ENCODE peak calls at places on chromosomes 6 and 20, in five cellular contexts. One of them, this sample, is unnamed.

GRCh38 chr6:25450469-25451198 is 171.5 kb downstream of the CARMIL1 start:
- DNase-seq in mesenchymal stem cell: no peak
- DNase-seq in hepatocyte: no peak
- DNase-seq in lower lobe of right lung: no peak
- DNase-seq in A549: no peak
- DNase-seq in this sample: no peak

GRCh38 chr6:90066715-90067114 is 172.4 kb downstream of the GJA10 start:
- DNase-seq in mesenchymal stem cell: no peak
- DNase-seq in hepatocyte: no peak
- DNase-seq in lower lobe of right lung: no peak
- DNase-seq in A549: no peak
- DNase-seq in this sample: no peak

GRCh38 chr6:142907544-142907943 is 37.4 kb downstream of the HIVEP2 start:
- DNase-seq in mesenchymal stem cell: no peak
- DNase-seq in hepatocyte: no peak
- DNase-seq in lower lobe of right lung: no peak
- DNase-seq in A549: no peak
- DNase-seq in this sample: no peak

GRCh38 chr6:161168281-161168891 is 105.5 kb downstream of the AGPAT4 start:
- DNase-seq in mesenchymal stem cell: peak
- DNase-seq in hepatocyte: peak
- DNase-seq in lower lobe of right lung: no peak
- DNase-seq in A549: peak
- DNase-seq in this sample: peak

GRCh38 chr6:31086788-31087440 is 25.5 kb downstream of the C6orf15 start:
- DNase-seq in mesenchymal stem cell: peak
- DNase-seq in hepatocyte: no peak
- DNase-seq in lower lobe of right lung: no peak
- DNase-seq in A549: no peak
- DNase-seq in this sample: no peak

GRCh38 chr6:112038756-112039430 is 15.0 kb upstream of the CCN6 start:
- DNase-seq in mesenchymal stem cell: no peak
- DNase-seq in hepatocyte: no peak
- DNase-seq in lower lobe of right lung: no peak
- DNase-seq in A549: no peak
- DNase-seq in this sample: no peak

GRCh38 chr6:41785689-41786450 is 1.6 kb upstream of the TOMM6 start:
- DNase-seq in mesenchymal stem cell: peak
- DNase-seq in hepatocyte: peak
- DNase-seq in lower lobe of right lung: no peak
- DNase-seq in A549: no peak
- DNase-seq in this sample: no peak

GRCh38 chr6:143236151-143236788 is 175.6 kb downstream of the AIG1 start:
- DNase-seq in mesenchymal stem cell: no peak
- DNase-seq in hepatocyte: no peak
- DNase-seq in lower lobe of right lung: no peak
- DNase-seq in A549: peak
- DNase-seq in this sample: no peak

GRCh38 chr6:30325873-30326445 is 768 bp upstream of the TRIM39 start:
- DNase-seq in mesenchymal stem cell: no peak
- DNase-seq in hepatocyte: peak
- DNase-seq in lower lobe of right lung: no peak
- DNase-seq in A549: no peak
- DNase-seq in this sample: no peak

GRCh38 chr6:111486921-111487320 is 3.9 kb upstream of the REV3L start:
- DNase-seq in mesenchymal stem cell: no peak
- DNase-seq in hepatocyte: no peak
- DNase-seq in lower lobe of right lung: no peak
- DNase-seq in A549: no peak
- DNase-seq in this sample: no peak

GRCh38 chr6:16273266-16273665 is 34.9 kb downstream of the GMPR start:
- DNase-seq in mesenchymal stem cell: peak
- DNase-seq in hepatocyte: peak
- DNase-seq in lower lobe of right lung: no peak
- DNase-seq in A549: no peak
- DNase-seq in this sample: no peak

GRCh38 chr6:158506577-158506976 is 53.3 kb upstream of the TMEM181 start:
- DNase-seq in mesenchymal stem cell: peak
- DNase-seq in hepatocyte: no peak
- DNase-seq in lower lobe of right lung: no peak
- DNase-seq in A549: peak
- DNase-seq in this sample: no peak

GRCh38 chr6:157034433-157035230 is 257.5 kb downstream of the ARID1B start:
- DNase-seq in mesenchymal stem cell: peak
- DNase-seq in hepatocyte: peak
- DNase-seq in lower lobe of right lung: no peak
- DNase-seq in A549: peak
- DNase-seq in this sample: no peak

GRCh38 chr6:149938571-149939462 is 3.0 kb upstream of the ULBP2 start:
- DNase-seq in mesenchymal stem cell: peak
- DNase-seq in hepatocyte: no peak
- DNase-seq in lower lobe of right lung: no peak
- DNase-seq in A549: no peak
- DNase-seq in this sample: no peak

GRCh38 chr6:79842382-79843040 is 104.8 kb downstream of the ELOVL4 start:
- DNase-seq in mesenchymal stem cell: no peak
- DNase-seq in hepatocyte: no peak
- DNase-seq in lower lobe of right lung: no peak
- DNase-seq in A549: no peak
- DNase-seq in this sample: no peak

GRCh38 chr20:24066075-24066700 is 77.6 kb upstream of the GGTLC1 start:
- DNase-seq in mesenchymal stem cell: no peak
- DNase-seq in hepatocyte: no peak
- DNase-seq in lower lobe of right lung: no peak
- DNase-seq in A549: no peak
- DNase-seq in this sample: no peak

GRCh38 chr6:30450548-30450907 is 38.8 kb upstream of the HLA-E start:
- DNase-seq in mesenchymal stem cell: no peak
- DNase-seq in hepatocyte: no peak
- DNase-seq in lower lobe of right lung: no peak
- DNase-seq in A549: no peak
- DNase-seq in this sample: no peak

GRCh38 chr6:84685983-84686584 is 78.3 kb downstream of the TBX18 start:
- DNase-seq in mesenchymal stem cell: no peak
- DNase-seq in hepatocyte: no peak
- DNase-seq in lower lobe of right lung: no peak
- DNase-seq in A549: peak
- DNase-seq in this sample: no peak

GRCh38 chr20:25017257-25017803 is 24.8 kb upstream of the APMAP start:
- DNase-seq in mesenchymal stem cell: no peak
- DNase-seq in hepatocyte: peak
- DNase-seq in lower lobe of right lung: peak
- DNase-seq in A549: no peak
- DNase-seq in this sample: no peak

GRCh38 chr6:45555981-45556771 is 178.4 kb upstream of the SUPT3H start:
- DNase-seq in mesenchymal stem cell: peak
- DNase-seq in hepatocyte: peak
- DNase-seq in lower lobe of right lung: no peak
- DNase-seq in A549: no peak
- DNase-seq in this sample: no peak

GRCh38 chr6:71482742-71483141 is 194.1 kb downstream of the OGFRL1 start:
- DNase-seq in mesenchymal stem cell: no peak
- DNase-seq in hepatocyte: no peak
- DNase-seq in lower lobe of right lung: no peak
- DNase-seq in A549: peak
- DNase-seq in this sample: no peak

GRCh38 chr6:71478834-71479541 is 190.4 kb downstream of the OGFRL1 start:
- DNase-seq in mesenchymal stem cell: peak
- DNase-seq in hepatocyte: no peak
- DNase-seq in lower lobe of right lung: no peak
- DNase-seq in A549: peak
- DNase-seq in this sample: no peak

GRCh38 chr6:71481801-71482200 is 193.2 kb downstream of the OGFRL1 start:
- DNase-seq in mesenchymal stem cell: no peak
- DNase-seq in hepatocyte: no peak
- DNase-seq in lower lobe of right lung: no peak
- DNase-seq in A549: no peak
- DNase-seq in this sample: no peak

GRCh38 chr6:71481021-71481420 is 192.4 kb downstream of the OGFRL1 start:
- DNase-seq in mesenchymal stem cell: no peak
- DNase-seq in hepatocyte: no peak
- DNase-seq in lower lobe of right lung: no peak
- DNase-seq in A549: no peak
- DNase-seq in this sample: no peak

DNA sequence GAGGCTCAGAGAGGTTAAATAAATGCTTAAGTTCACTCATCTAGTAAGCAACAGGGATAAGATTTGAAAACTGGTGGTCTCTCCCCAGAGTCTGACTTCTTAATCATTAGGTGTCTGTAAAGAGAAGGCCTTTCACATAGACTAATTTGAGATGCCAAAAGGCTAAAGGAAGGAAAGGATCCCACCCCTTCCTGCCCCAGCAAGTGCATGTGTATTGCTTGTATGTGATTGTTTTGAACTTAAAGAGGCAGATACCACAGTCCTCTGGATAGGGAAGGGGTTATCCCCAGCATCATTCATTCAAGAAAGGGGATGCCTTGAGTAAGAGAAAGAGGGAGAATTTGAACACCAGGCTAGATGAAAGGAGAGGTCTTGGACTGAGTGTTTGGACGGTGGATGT is 192.0 kb downstream of the OGFRL1 start:
- DNase-seq in mesenchymal stem cell: no peak
- DNase-seq in hepatocyte: no peak
- DNase-seq in lower lobe of right lung: no peak
- DNase-seq in A549: no peak
- DNase-seq in this sample: no peak
- H3K27ac ChIP-seq in mesenchymal stem cell: no peak
- H3K27ac ChIP-seq in hepatocyte: no peak
- H3K27ac ChIP-seq in lower lobe of right lung: peak
- H3K27ac ChIP-seq in A549: no peak
- H3K27ac ChIP-seq in this sample: no peak

GRCh38 chr20:62484478-62484877 is 8.7 kb upstream of the GATA5 start:
- DNase-seq in mesenchymal stem cell: no peak
- DNase-seq in hepatocyte: no peak
- DNase-seq in lower lobe of right lung: no peak
- DNase-seq in A549: no peak
- DNase-seq in this sample: no peak

GRCh38 chr20:62482136-62482833 is 6.5 kb upstream of the GATA5 start:
- DNase-seq in mesenchymal stem cell: no peak
- DNase-seq in hepatocyte: peak
- DNase-seq in lower lobe of right lung: no peak
- DNase-seq in A549: no peak
- DNase-seq in this sample: no peak

GRCh38 chr20:62485062-62485700 is 9.4 kb upstream of the GATA5 start:
- DNase-seq in mesenchymal stem cell: peak
- DNase-seq in hepatocyte: peak
- DNase-seq in lower lobe of right lung: no peak
- DNase-seq in A549: no peak
- DNase-seq in this sample: no peak

GRCh38 chr20:62482970-62483369 is 7.2 kb upstream of the GATA5 start:
- DNase-seq in mesenchymal stem cell: no peak
- DNase-seq in hepatocyte: no peak
- DNase-seq in lower lobe of right lung: no peak
- DNase-seq in A549: no peak
- DNase-seq in this sample: no peak

DNA sequence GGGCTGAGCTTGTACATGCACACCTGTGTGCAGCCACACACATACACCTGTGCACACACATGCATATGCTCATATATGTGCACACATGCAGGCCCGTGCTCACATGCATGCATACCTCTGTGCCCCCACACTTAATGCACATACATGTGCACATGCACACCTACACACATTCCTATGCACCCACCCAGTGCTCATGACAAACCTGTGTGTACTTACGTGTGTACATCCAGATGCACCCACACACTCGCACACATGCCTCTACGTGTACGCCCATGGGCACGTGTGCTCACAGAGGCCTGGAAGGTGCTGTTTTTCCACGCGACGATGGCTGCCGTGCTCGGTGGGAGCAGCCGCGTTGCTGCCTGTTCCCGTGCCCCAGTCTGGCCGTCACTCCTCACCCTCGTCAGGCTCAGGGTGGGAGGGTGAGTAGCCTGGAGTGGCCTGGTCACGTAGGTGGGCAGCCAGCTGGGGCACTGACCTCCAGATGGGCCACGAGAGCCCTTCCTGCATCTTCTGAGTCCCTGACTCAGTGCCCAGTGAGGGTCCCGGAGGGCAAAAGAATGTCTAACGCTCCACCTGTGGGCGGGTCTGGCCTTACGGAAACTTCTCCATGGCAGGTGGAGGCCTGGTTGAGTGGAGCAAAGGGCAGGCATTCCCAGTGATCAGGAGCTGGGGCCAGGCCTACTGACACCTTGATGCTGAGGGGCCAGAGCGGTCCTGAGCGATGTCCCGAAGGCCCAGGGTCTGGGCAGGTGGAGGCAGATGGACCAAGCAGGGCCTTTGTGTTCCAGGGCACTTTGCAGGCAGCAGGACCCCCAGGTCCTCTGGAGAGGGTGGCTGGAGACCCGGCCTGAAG is 8.0 kb upstream of the GATA5 start:
- DNase-seq in mesenchymal stem cell: no peak
- DNase-seq in hepatocyte: no peak
- DNase-seq in lower lobe of right lung: no peak
- DNase-seq in A549: no peak
- DNase-seq in this sample: no peak
- H3K27ac ChIP-seq in mesenchymal stem cell: no peak
- H3K27ac ChIP-seq in hepatocyte: peak
- H3K27ac ChIP-seq in lower lobe of right lung: no peak
- H3K27ac ChIP-seq in A549: no peak
- H3K27ac ChIP-seq in this sample: no peak

DNA sequence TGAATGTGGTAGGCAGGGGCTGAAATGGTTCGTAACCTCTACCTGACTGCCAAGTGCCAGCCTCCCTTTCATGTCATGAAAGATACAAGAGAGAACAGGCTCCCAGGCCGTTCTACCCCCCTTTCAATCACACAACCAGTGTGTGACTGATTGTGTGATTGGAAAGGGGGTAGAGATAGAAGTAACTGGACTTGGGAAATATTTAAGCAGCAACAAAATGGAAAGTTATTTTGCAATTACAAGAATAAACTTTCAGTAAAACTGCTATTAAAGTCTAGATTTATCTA is 20.8 kb downstream of the CYP24A1 start:
- DNase-seq in mesenchymal stem cell: no peak
- DNase-seq in hepatocyte: no peak
- DNase-seq in lower lobe of right lung: no peak
- DNase-seq in A549: no peak
- DNase-seq in this sample: no peak
- H3K27ac ChIP-seq in mesenchymal stem cell: no peak
- H3K27ac ChIP-seq in hepatocyte: no peak
- H3K27ac ChIP-seq in lower lobe of right lung: no peak
- H3K27ac ChIP-seq in A549: peak
- H3K27ac ChIP-seq in this sample: no peak

GRCh38 chr20:32110173-32110704 is 725 bp downstream of the TM9SF4 start:
- DNase-seq in mesenchymal stem cell: no peak
- DNase-seq in hepatocyte: peak
- DNase-seq in lower lobe of right lung: no peak
- DNase-seq in A549: no peak
- DNase-seq in this sample: no peak

GRCh38 chr20:32111287-32111686 is 1.8 kb downstream of the TM9SF4 start:
- DNase-seq in mesenchymal stem cell: no peak
- DNase-seq in hepatocyte: no peak
- DNase-seq in lower lobe of right lung: no peak
- DNase-seq in A549: no peak
- DNase-seq in this sample: no peak

GRCh38 chr20:32109392-32110172 is at the start of gene TM9SF4:
- DNase-seq in mesenchymal stem cell: peak
- DNase-seq in hepatocyte: peak
- DNase-seq in lower lobe of right lung: peak
- DNase-seq in A549: peak
- DNase-seq in this sample: peak

GRCh38 chr20:32111763-32112162 is 2.2 kb downstream of the TM9SF4 start:
- DNase-seq in mesenchymal stem cell: no peak
- DNase-seq in hepatocyte: no peak
- DNase-seq in lower lobe of right lung: no peak
- DNase-seq in A549: no peak
- DNase-seq in this sample: no peak

GRCh38 chr20:32110727-32111126 is 1.2 kb downstream of the TM9SF4 start:
- DNase-seq in mesenchymal stem cell: no peak
- DNase-seq in hepatocyte: no peak
- DNase-seq in lower lobe of right lung: no peak
- DNase-seq in A549: no peak
- DNase-seq in this sample: no peak
- H3K27ac ChIP-seq in mesenchymal stem cell: no peak
- H3K27ac ChIP-seq in hepatocyte: peak
- H3K27ac ChIP-seq in lower lobe of right lung: no peak
- H3K27ac ChIP-seq in A549: peak
- H3K27ac ChIP-seq in this sample: no peak

This sample was measured in caudate nucleus.